ENCODE peak calls at places on chromosomes 3 and 15, in nine cellular contexts. One of them, this sample, is unnamed.

GRCh38 chr3:5358911-5359310 is 171.4 kb downstream of the EDEM1 start:
- DNase-seq in memory B cell: no peak
- DNase-seq in fibroblast of mammary gland: no peak
- DNase-seq in AG04449: no peak
- DNase-seq in cardiac fibroblast: no peak
- DNase-seq in H54: no peak
- DNase-seq in stimulated activated naive CD8-positive, alpha-beta T cell treated with anti-CD3 and anti-CD28 coated beads, Interleukin-15, amount 100 ng/mL, for 72 hours: no peak
- DNase-seq in AG08395: no peak
- DNase-seq in dorsolateral prefrontal cortex: no peak
- DNase-seq in this sample: no peak

GRCh38 chr3:195119461-195120198 is 151.3 kb downstream of the XXYLT1 start:
- DNase-seq in memory B cell: no peak
- DNase-seq in AG04449: peak; percentile 53
- DNase-seq in cardiac fibroblast: peak; percentile 86
- DNase-seq in AG08395: peak; percentile 88
- DNase-seq in H54: peak; percentile 93
- DNase-seq in stimulated activated naive CD8-positive, alpha-beta T cell treated with anti-CD3 and anti-CD28 coated beads, Interleukin-15, amount 100 ng/mL, for 72 hours: no peak
- DNase-seq in dorsolateral prefrontal cortex: no peak
- DNase-seq in fibroblast of mammary gland: peak; percentile 67
- DNase-seq in this sample: no peak

GRCh38 chr3:136664771-136665170 is 87.4 kb downstream of the STAG1 start:
- DNase-seq in cardiac fibroblast: no peak
- DNase-seq in memory B cell: no peak
- DNase-seq in dorsolateral prefrontal cortex: no peak
- DNase-seq in AG08395: no peak
- DNase-seq in stimulated activated naive CD8-positive, alpha-beta T cell treated with anti-CD3 and anti-CD28 coated beads, Interleukin-15, amount 100 ng/mL, for 72 hours: no peak
- DNase-seq in fibroblast of mammary gland: no peak
- DNase-seq in AG04449: no peak
- DNase-seq in H54: no peak
- DNase-seq in this sample: no peak

GRCh38 chr3:152269423-152270144 is 855 bp downstream of the MBNL1 start:
- DNase-seq in H54: no peak
- DNase-seq in fibroblast of mammary gland: peak; percentile 94
- DNase-seq in AG08395: peak; percentile 65
- DNase-seq in stimulated activated naive CD8-positive, alpha-beta T cell treated with anti-CD3 and anti-CD28 coated beads, Interleukin-15, amount 100 ng/mL, for 72 hours: peak; percentile 78
- DNase-seq in dorsolateral prefrontal cortex: no peak
- DNase-seq in AG04449: peak; percentile 74
- DNase-seq in cardiac fibroblast: peak; percentile 95
- DNase-seq in memory B cell: no peak
- DNase-seq in this sample: peak; percentile 25

GRCh38 chr3:187136347-187136746 is 2.9 kb downstream of the RPL39L start:
- DNase-seq in AG08395: no peak
- DNase-seq in cardiac fibroblast: no peak
- DNase-seq in memory B cell: no peak
- DNase-seq in fibroblast of mammary gland: no peak
- DNase-seq in AG04449: no peak
- DNase-seq in H54: no peak
- DNase-seq in stimulated activated naive CD8-positive, alpha-beta T cell treated with anti-CD3 and anti-CD28 coated beads, Interleukin-15, amount 100 ng/mL, for 72 hours: no peak
- DNase-seq in dorsolateral prefrontal cortex: no peak
- DNase-seq in this sample: no peak

GRCh38 chr3:133401374-133402135 is 1.7 kb downstream of the BFSP2 start:
- DNase-seq in H54: no peak
- DNase-seq in memory B cell: no peak
- DNase-seq in dorsolateral prefrontal cortex: no peak
- DNase-seq in AG08395: no peak
- DNase-seq in cardiac fibroblast: peak; percentile 42
- DNase-seq in stimulated activated naive CD8-positive, alpha-beta T cell treated with anti-CD3 and anti-CD28 coated beads, Interleukin-15, amount 100 ng/mL, for 72 hours: no peak
- DNase-seq in fibroblast of mammary gland: peak; percentile 9
- DNase-seq in AG04449: no peak
- DNase-seq in this sample: no peak

GRCh38 chr3:49813497-49814174 is at the start of gene UBA7:
- DNase-seq in fibroblast of mammary gland: peak; percentile 90
- DNase-seq in dorsolateral prefrontal cortex: peak; percentile 17
- DNase-seq in AG04449: no peak
- DNase-seq in stimulated activated naive CD8-positive, alpha-beta T cell treated with anti-CD3 and anti-CD28 coated beads, Interleukin-15, amount 100 ng/mL, for 72 hours: peak; percentile 23
- DNase-seq in H54: peak; percentile 73
- DNase-seq in cardiac fibroblast: peak; percentile 86
- DNase-seq in AG08395: peak; percentile 85
- DNase-seq in memory B cell: no peak
- DNase-seq in this sample: no peak

GRCh38 chr3:34155108-34155507 is 356.7 kb downstream of the PDCD6IP start:
- DNase-seq in memory B cell: no peak
- DNase-seq in AG08395: no peak
- DNase-seq in dorsolateral prefrontal cortex: no peak
- DNase-seq in cardiac fibroblast: no peak
- DNase-seq in H54: no peak
- DNase-seq in stimulated activated naive CD8-positive, alpha-beta T cell treated with anti-CD3 and anti-CD28 coated beads, Interleukin-15, amount 100 ng/mL, for 72 hours: no peak
- DNase-seq in fibroblast of mammary gland: no peak
- DNase-seq in AG04449: no peak
- DNase-seq in this sample: no peak

GRCh38 chr3:189842681-189843602 is 211.8 kb downstream of the TP63 start:
- DNase-seq in H54: no peak
- DNase-seq in dorsolateral prefrontal cortex: no peak
- DNase-seq in memory B cell: no peak
- DNase-seq in stimulated activated naive CD8-positive, alpha-beta T cell treated with anti-CD3 and anti-CD28 coated beads, Interleukin-15, amount 100 ng/mL, for 72 hours: no peak
- DNase-seq in AG04449: no peak
- DNase-seq in AG08395: no peak
- DNase-seq in cardiac fibroblast: no peak
- DNase-seq in fibroblast of mammary gland: no peak
- DNase-seq in this sample: peak; percentile 5

GRCh38 chr3:175659951-175660350 is 800.8 kb downstream of the NAALADL2 start:
- DNase-seq in AG08395: no peak
- DNase-seq in memory B cell: no peak
- DNase-seq in H54: no peak
- DNase-seq in cardiac fibroblast: no peak
- DNase-seq in dorsolateral prefrontal cortex: no peak
- DNase-seq in AG04449: no peak
- DNase-seq in stimulated activated naive CD8-positive, alpha-beta T cell treated with anti-CD3 and anti-CD28 coated beads, Interleukin-15, amount 100 ng/mL, for 72 hours: no peak
- DNase-seq in fibroblast of mammary gland: peak; percentile 3
- DNase-seq in this sample: no peak

GRCh38 chr15:50344006-50344464 is 11.0 kb downstream of the GABPB1 start:
- DNase-seq in cardiac fibroblast: no peak
- DNase-seq in dorsolateral prefrontal cortex: no peak
- DNase-seq in AG08395: no peak
- DNase-seq in fibroblast of mammary gland: no peak
- DNase-seq in AG04449: no peak
- DNase-seq in stimulated activated naive CD8-positive, alpha-beta T cell treated with anti-CD3 and anti-CD28 coated beads, Interleukin-15, amount 100 ng/mL, for 72 hours: no peak
- DNase-seq in memory B cell: no peak
- DNase-seq in H54: no peak
- DNase-seq in this sample: no peak

GRCh38 chr15:39684215-39684614 is 98.4 kb downstream of the FSIP1 start:
- DNase-seq in AG04449: no peak
- DNase-seq in cardiac fibroblast: no peak
- DNase-seq in memory B cell: no peak
- DNase-seq in stimulated activated naive CD8-positive, alpha-beta T cell treated with anti-CD3 and anti-CD28 coated beads, Interleukin-15, amount 100 ng/mL, for 72 hours: no peak
- DNase-seq in H54: no peak
- DNase-seq in AG08395: no peak
- DNase-seq in dorsolateral prefrontal cortex: no peak
- DNase-seq in fibroblast of mammary gland: no peak
- DNase-seq in this sample: no peak

GRCh38 chr3:40843851-40844548 is 319.2 kb downstream of the ZNF621 start:
- DNase-seq in H54: no peak
- DNase-seq in fibroblast of mammary gland: no peak
- DNase-seq in stimulated activated naive CD8-positive, alpha-beta T cell treated with anti-CD3 and anti-CD28 coated beads, Interleukin-15, amount 100 ng/mL, for 72 hours: no peak
- DNase-seq in memory B cell: no peak
- DNase-seq in dorsolateral prefrontal cortex: no peak
- DNase-seq in AG08395: no peak
- DNase-seq in AG04449: no peak
- DNase-seq in cardiac fibroblast: peak; percentile 20
- DNase-seq in this sample: no peak

GRCh38 chr3:155744091-155744625 is 713 bp downstream of the PLCH1 start:
- DNase-seq in stimulated activated naive CD8-positive, alpha-beta T cell treated with anti-CD3 and anti-CD28 coated beads, Interleukin-15, amount 100 ng/mL, for 72 hours: peak; percentile 38
- DNase-seq in AG04449: no peak
- DNase-seq in memory B cell: peak; percentile 21
- DNase-seq in AG08395: peak; percentile 72
- DNase-seq in H54: peak; percentile 76
- DNase-seq in fibroblast of mammary gland: no peak
- DNase-seq in cardiac fibroblast: peak; percentile 26
- DNase-seq in dorsolateral prefrontal cortex: no peak
- DNase-seq in this sample: peak; percentile 26

GRCh38 chr15:25679964-25680658 is 183.0 kb downstream of the ATP10A start:
- DNase-seq in dorsolateral prefrontal cortex: no peak
- DNase-seq in memory B cell: no peak
- DNase-seq in fibroblast of mammary gland: no peak
- DNase-seq in cardiac fibroblast: no peak
- DNase-seq in H54: no peak
- DNase-seq in AG04449: no peak
- DNase-seq in stimulated activated naive CD8-positive, alpha-beta T cell treated with anti-CD3 and anti-CD28 coated beads, Interleukin-15, amount 100 ng/mL, for 72 hours: no peak
- DNase-seq in AG08395: no peak
- DNase-seq in this sample: no peak

GRCh38 chr3:159726231-159726964 is 262.2 kb upstream of the IL12A start:
- DNase-seq in stimulated activated naive CD8-positive, alpha-beta T cell treated with anti-CD3 and anti-CD28 coated beads, Interleukin-15, amount 100 ng/mL, for 72 hours: no peak
- DNase-seq in H54: no peak
- DNase-seq in dorsolateral prefrontal cortex: no peak
- DNase-seq in cardiac fibroblast: no peak
- DNase-seq in AG04449: no peak
- DNase-seq in AG08395: peak; percentile 16
- DNase-seq in fibroblast of mammary gland: peak; percentile 20
- DNase-seq in memory B cell: no peak
- DNase-seq in this sample: no peak

GRCh38 chr3:167936010-167936409 is 159.7 kb downstream of the GOLIM4 start:
- DNase-seq in H54: no peak
- DNase-seq in stimulated activated naive CD8-positive, alpha-beta T cell treated with anti-CD3 and anti-CD28 coated beads, Interleukin-15, amount 100 ng/mL, for 72 hours: no peak
- DNase-seq in dorsolateral prefrontal cortex: peak; percentile 44
- DNase-seq in fibroblast of mammary gland: no peak
- DNase-seq in memory B cell: no peak
- DNase-seq in AG04449: no peak
- DNase-seq in cardiac fibroblast: no peak
- DNase-seq in AG08395: no peak
- DNase-seq in this sample: no peak

This sample was measured in NCI-H748 treated with DMSO at 0.1 percent for 48 hours.